ENCODE peak calls at places on chromosome 1, in four cellular contexts. O is NB4, W is uterus, I is heart left ventricle. G is an unnamed sample.

GRCh38 chr1:31504001-31504400 is 72.3 kb upstream of the TINAGL1 start:
- DNase-seq in O (no peak), W (no peak), I (no peak), G (no peak)

GRCh38 chr1:42730002-42730401 is 10.0 kb downstream of the CLDN19 start:
- DNase-seq in O (no peak), W (no peak), I (no peak), G (no peak)

GRCh38 chr1:61053712-61054608 is 28.4 kb upstream of the NFIA start:
- DNase-seq in O (peak), W (peak), I (peak), G (peak)

GRCh38 chr1:198042168-198042567 is 114.6 kb upstream of the NEK7 start:
- DNase-seq in O (no peak), W (no peak), I (no peak), G (no peak)

GRCh38 chr1:172533511-172534116 is 664 bp downstream of the SUCO start:
- DNase-seq in O (peak), W (no peak), I (peak), G (peak)

GRCh38 chr1:45543599-45544417 is 6.8 kb upstream of the AKR1A1 start:
- DNase-seq in O (peak), W (no peak), I (peak), G (no peak)

GRCh38 chr1:100606438-100606837 is 68.5 kb downstream of the GPR88 start:
- DNase-seq in O (peak), W (no peak), I (peak), G (no peak)

GRCh38 chr1:15833069-15833679 is 14.3 kb upstream of the SPEN start:
- DNase-seq in O (peak), W (peak), I (peak), G (peak)

GRCh38 chr1:2494323-2494693 is 18.2 kb downstream of the PLCH2 start:
- DNase-seq in O (peak), W (peak), I (no peak), G (no peak)

GRCh38 chr1:181386951-181387350 is 96.4 kb upstream of the CACNA1E start:
- DNase-seq in O (no peak), W (no peak), I (no peak), G (no peak)

GRCh38 chr1:175146535-175147213 is 45.9 kb downstream of the KIAA0040 start:
- DNase-seq in O (peak), W (peak), I (peak), G (peak)

GRCh38 chr1:219954052-219954451 is 25.7 kb upstream of the SLC30A10 start:
- DNase-seq in O (no peak), W (no peak), I (no peak), G (no peak)

GRCh38 chr1:186482661-186483255 is 21.8 kb upstream of the PDC start:
- DNase-seq in O (peak), W (peak), I (peak), G (peak)

DNA sequence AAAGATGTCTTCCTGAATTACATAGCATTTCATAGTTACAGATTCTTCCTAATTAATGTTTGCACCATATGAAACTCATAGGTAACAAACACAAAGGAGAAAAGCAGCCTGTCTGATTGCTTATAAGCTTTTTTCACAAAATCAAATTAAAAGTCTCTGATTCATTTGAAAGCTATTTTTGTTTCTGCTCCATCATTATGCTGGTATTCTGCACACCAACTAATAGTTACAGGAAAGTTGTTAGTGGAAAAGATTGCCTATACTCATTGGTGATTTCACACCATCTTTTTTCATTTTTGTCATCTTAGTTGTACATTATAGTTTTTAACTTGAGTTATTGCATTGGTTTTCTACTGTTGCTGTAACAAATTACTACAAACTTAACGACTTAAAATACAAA is 70.0 kb downstream of the PRKAA2 start:
- DNase-seq in O (no peak), W (no peak), I (no peak), G (no peak)
- TF ChIP-seq POLR2A in O (no peak), W (no peak), I (no peak), G (no peak)

DNA sequence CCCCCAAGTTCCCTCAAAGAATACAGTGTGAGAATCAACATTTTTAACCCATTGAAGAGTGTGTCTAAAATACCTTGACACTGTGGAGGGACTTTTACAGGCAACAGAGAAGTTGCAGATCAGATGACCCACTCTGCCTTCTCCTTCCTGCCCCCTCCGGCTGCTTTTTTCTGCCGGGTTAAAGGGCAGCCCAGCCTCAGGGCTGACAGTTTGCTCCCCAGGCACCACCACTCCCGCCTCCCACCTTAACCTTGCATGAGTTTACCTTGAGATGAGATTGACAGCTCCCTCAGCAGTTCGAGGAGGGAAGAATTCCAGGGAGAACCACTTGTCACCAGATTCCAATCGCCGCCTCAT is 3.2 kb downstream of the MTHFR start:
- DNase-seq in O (no peak), W (no peak), I (peak), G (peak)
- TF ChIP-seq POLR2A in O (no peak), W (no peak), I (peak), G (no peak)

GRCh38 chr1:150162862-150163706 is 13.4 kb downstream of the PLEKHO1 start:
- DNase-seq in O (peak), W (peak), I (peak), G (peak)
- TF ChIP-seq POLR2A in O (no peak), W (peak), I (peak), G (no peak)

GRCh38 chr1:230084408-230085177 is 17.6 kb downstream of the GALNT2 start:
- DNase-seq in O (peak), W (no peak), I (peak), G (no peak)
- TF ChIP-seq POLR2A in O (no peak), W (no peak), I (no peak), G (no peak)

DNA sequence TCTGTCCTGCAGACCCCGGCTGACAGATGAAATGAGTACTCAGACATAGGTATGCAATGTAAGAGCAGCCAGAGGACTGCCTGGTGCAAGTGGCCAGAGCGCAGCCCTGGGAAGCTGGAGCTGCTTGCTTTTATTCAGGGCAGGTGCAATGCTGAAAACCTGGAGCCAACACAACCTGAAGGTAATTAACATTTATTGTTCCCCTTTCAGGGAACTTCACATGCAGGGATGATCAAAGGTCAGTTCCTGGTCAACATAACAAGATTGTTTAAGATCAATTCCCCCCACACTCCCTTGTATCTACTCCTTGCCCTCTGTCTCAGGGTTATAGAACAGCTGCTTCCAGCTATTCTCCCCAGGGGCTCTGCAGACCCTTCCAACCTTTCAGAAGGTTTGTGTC is 48.7 kb upstream of the PRELP start:
- DNase-seq in O (no peak), W (no peak), I (no peak), G (no peak)
- TF ChIP-seq POLR2A in O (no peak), W (no peak), I (no peak), G (no peak)

DNA sequence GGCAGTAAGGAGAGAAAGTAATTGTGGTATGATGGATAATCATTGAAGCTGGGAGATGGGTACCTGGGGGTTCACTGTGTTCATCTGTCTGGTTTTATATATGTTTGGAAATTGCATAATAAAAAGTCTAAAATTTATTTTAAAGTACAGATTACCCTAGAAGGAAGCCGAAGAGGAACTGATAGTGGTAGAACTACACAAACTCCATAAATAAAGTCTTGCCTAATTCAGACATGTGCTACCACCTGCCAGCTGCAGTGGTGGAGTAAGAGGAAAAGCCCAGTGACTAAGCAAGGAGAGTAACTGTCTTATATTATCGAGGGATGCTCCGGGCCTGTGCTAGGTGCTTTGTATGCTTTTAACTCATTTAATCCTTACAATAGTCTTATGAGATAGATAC is 56.6 kb upstream of the HNRNPU start:
- DNase-seq in O (peak), W (no peak), I (no peak), G (no peak)
- TF ChIP-seq POLR2A in O (no peak), W (no peak), I (no peak), G (no peak)

G was measured in erythroblast.